ENCODE peak calls at places on chromosomes 4 and X, in six cellular contexts. Y, R, F, S, E and N are unnamed samples.

GRCh38 chrX:15391850-15392249 is 7.6 kb upstream of the VEGFD start:
- DNase-seq in Y (no peak), E (no peak), F (no peak), R (no peak), S (no peak), N (no peak)

GRCh38 chr4:53120801-53121200 is 245.1 kb downstream of the SCFD2 start:
- DNase-seq in F (no peak), E (no peak), R (no peak), S (peak), Y (no peak), N (no peak)

GRCh38 chr4:84632092-84632491 is 49.2 kb downstream of the CDS1 start:
- DNase-seq in F (no peak), Y (no peak), S (no peak), R (no peak), E (peak), N (peak)

GRCh38 chrX:480861-481417 is 94.2 kb upstream of the PPP2R3B start:
- DNase-seq in S (no peak), Y (no peak), F (no peak), E (no peak), R (no peak), N (no peak)

GRCh38 chrX:44572340-44572938 is 29.8 kb upstream of the FUNDC1 start:
- DNase-seq in E (no peak), S (no peak), F (no peak), Y (no peak), R (no peak), N (no peak)

GRCh38 chrX:20317873-20318272 is 51.2 kb upstream of the RPS6KA3 start:
- DNase-seq in S (no peak), F (no peak), Y (no peak), R (no peak), E (no peak), N (no peak)

GRCh38 chrX:107742754-107743191 is 32.8 kb downstream of the TSC22D3 start:
- DNase-seq in F (no peak), E (no peak), Y (no peak), S (no peak), R (no peak), N (no peak)

GRCh38 chrX:25548806-25549205 is 533.0 kb upstream of the ARX start:
- DNase-seq in E (no peak), S (peak), R (no peak), F (no peak), Y (no peak), N (no peak)

GRCh38 chr4:113971706-113972360 is 7.6 kb downstream of the ARSJ start:
- DNase-seq in F (no peak), E (no peak), S (peak), R (no peak), Y (no peak), N (peak)

GRCh38 chr4:43680416-43680815 is 768.2 kb downstream of the KCTD8 start:
- DNase-seq in R (no peak), E (no peak), F (no peak), S (no peak), Y (no peak), N (no peak)

GRCh38 chr4:19319607-19320006 is 932.1 kb upstream of the SLIT2 start:
- DNase-seq in F (no peak), R (no peak), Y (no peak), E (no peak), S (no peak), N (no peak)

GRCh38 chr4:141955696-141956095 is 319.3 kb downstream of the IL15 start:
- DNase-seq in E (no peak), Y (no peak), R (no peak), F (no peak), S (no peak), N (no peak)

GRCh38 chr4:146340798-146341197 is 126.5 kb downstream of the REELD1 start:
- DNase-seq in S (peak), Y (no peak), E (no peak), F (no peak), R (no peak), N (peak)

GRCh38 chrX:49184294-49185061 is 1.7 kb downstream of the PRICKLE3 start:
- DNase-seq in S (peak), R (peak), F (peak), Y (no peak), E (no peak), N (peak)

GRCh38 chr4:78032446-78032845 is 24.7 kb upstream of the FRAS1 start:
- DNase-seq in F (no peak), Y (no peak), S (no peak), R (no peak), E (no peak), N (no peak)

GRCh38 chr4:113332701-113333100 is 283.2 kb downstream of the ANK2 start:
- DNase-seq in S (no peak), F (no peak), R (no peak), E (no peak), Y (no peak), N (no peak)